ENCODE peak calls at places on chromosomes 3 and 15, in seven cellular contexts. N, X, S, C, K, V and B are unnamed samples.

GRCh38 chr3:111998661-111999641 is at the start of gene TAGLN3:
- DNase-seq in N (peak; percentile 12), X (no peak), S (no peak), C (peak; percentile 95), K (peak; percentile 23), V (no peak), B (peak; percentile 24)

GRCh38 chr15:41018534-41018933 is 65.3 kb downstream of the CHAC1 start:
- DNase-seq in N (no peak), X (no peak), S (no peak), C (no peak), K (no peak), V (peak; percentile 18), B (no peak)

GRCh38 chr3:153399636-153400035 is 237.6 kb downstream of the RAP2B start:
- DNase-seq in N (no peak), X (no peak), S (no peak), C (no peak), K (no peak), V (no peak), B (no peak)

GRCh38 chr3:100781311-100781710 is 72.0 kb downstream of the TFG start:
- DNase-seq in N (no peak), X (no peak), S (no peak), C (no peak), K (no peak), V (no peak), B (no peak)

GRCh38 chr3:71195492-71195891 is 388.0 kb downstream of the FOXP1 start:
- DNase-seq in N (no peak), X (no peak), S (no peak), C (no peak), K (no peak), V (no peak), B (no peak)

GRCh38 chr3:71254251-71254650 is 329.3 kb downstream of the FOXP1 start:
- DNase-seq in N (no peak), X (no peak), S (no peak), C (no peak), K (no peak), V (no peak), B (no peak)

GRCh38 chr15:52749250-52749649 is 40.9 kb downstream of the ONECUT1 start:
- DNase-seq in N (no peak), X (no peak), S (no peak), C (no peak), K (no peak), V (no peak), B (no peak)

GRCh38 chr3:82942041-82942440 is 1180.6 kb upstream of the GBE1 start:
- DNase-seq in N (no peak), X (no peak), S (no peak), C (no peak), K (no peak), V (no peak), B (no peak)

GRCh38 chr3:127442551-127442950 is 148.0 kb downstream of the TPRA1 start:
- DNase-seq in N (no peak), X (peak; percentile 27), S (no peak), C (no peak), K (no peak), V (no peak), B (no peak)

GRCh38 chr3:17219593-17219992 is 334.8 kb downstream of the PLCL2 start:
- DNase-seq in N (no peak), X (no peak), S (no peak), C (no peak), K (no peak), V (no peak), B (no peak)

GRCh38 chr3:40911928-40912327 is 287.4 kb upstream of the CTNNB1 start:
- DNase-seq in N (no peak), X (no peak), S (no peak), C (no peak), K (no peak), V (no peak), B (no peak)

GRCh38 chr15:90082140-90082713 is 20.0 kb downstream of the IDH2 start:
- DNase-seq in N (no peak), X (no peak), S (no peak), C (no peak), K (no peak), V (no peak), B (no peak)

GRCh38 chr15:94749848-94750617 is 518.7 kb downstream of the MCTP2 start:
- DNase-seq in N (no peak), X (no peak), S (no peak), C (no peak), K (no peak), V (peak; percentile 7), B (no peak)

GRCh38 chr3:4757056-4757948 is 221.9 kb upstream of the BHLHE40 start:
- DNase-seq in N (no peak), X (no peak), S (no peak), C (no peak), K (no peak), V (no peak), B (no peak)

GRCh38 chr3:4761759-4762158 is 217.5 kb upstream of the BHLHE40 start:
- DNase-seq in N (no peak), X (no peak), S (no peak), C (no peak), K (no peak), V (no peak), B (no peak)

GRCh38 chr3:4759689-4760312 is 219.4 kb upstream of the BHLHE40 start:
- DNase-seq in N (no peak), X (no peak), S (no peak), C (no peak), K (peak; percentile 57), V (no peak), B (no peak)

GRCh38 chr3:4757949-4758855 is 221.0 kb upstream of the BHLHE40 start:
- DNase-seq in N (no peak), X (no peak), S (no peak), C (no peak), K (no peak), V (no peak), B (no peak)

DNA sequence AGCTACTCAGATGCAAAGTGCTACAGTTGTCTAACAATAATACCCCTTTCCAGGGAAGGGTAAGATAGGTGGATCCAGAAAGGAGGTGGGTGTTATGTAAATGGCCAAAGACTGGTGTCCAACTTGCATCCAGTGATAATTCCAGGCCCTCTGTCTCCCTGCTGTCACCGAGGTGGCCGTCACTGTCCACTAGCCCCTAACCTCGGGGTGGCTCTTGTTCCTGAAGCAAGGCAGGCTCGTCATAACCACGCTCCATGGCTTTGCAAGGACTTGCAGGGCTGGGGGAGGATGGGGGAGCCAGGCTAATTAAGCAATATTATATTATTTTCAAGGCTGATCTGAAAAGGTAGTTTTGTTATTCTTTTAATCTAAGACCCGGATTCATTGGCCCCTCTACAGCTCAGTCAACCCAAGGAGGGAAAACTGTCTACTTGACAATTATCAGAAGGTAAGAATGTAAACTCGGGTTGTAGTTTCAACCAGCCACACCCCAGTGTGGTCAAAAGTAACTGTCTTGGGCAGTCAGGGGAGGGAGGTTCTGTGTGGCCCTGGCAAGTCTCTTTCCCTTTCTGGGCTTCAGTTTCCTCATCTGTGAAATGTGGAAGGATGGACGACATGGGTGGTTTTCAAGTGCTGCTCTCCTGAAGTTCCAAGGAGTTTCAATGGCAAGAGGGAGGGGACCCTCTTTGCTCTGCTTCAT is 220.1 kb upstream of the BHLHE40 start:
- DNase-seq in N (no peak), X (no peak), S (no peak), C (no peak), K (no peak), V (no peak), B (no peak)
- H3K27ac ChIP-seq in N (no peak overlapping the region), X (no peak overlapping the region), S (peak overlapping the region; percentile 26), C (no peak overlapping the region), K (no peak overlapping the region), V (no peak overlapping the region), B (no peak overlapping the region)

DNA sequence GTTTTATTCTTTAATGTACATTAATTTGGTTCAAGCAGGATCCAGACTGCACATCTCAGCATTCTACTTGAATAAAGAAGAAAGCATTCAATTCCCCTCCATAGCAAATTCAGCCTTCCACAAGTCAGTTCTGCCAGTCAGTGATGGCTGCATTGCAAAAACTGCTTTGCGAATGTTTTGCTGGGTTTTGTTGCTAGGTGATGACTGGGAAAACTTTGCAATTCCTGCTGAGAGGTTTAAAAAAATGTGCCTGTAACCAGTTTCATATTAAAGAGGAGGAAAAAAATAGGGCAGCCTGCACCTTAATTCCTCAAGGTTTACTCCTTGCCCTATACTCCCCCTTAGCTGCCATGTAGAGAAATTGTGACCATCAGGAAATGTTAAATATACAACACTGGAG is 225.6 kb upstream of the ATP11B start:
- DNase-seq in N (no peak), X (no peak), S (no peak), C (peak; percentile 24), K (no peak), V (no peak), B (peak; percentile 31)
- H3K27ac ChIP-seq in N (no peak overlapping the region), X (no peak overlapping the region), S (no peak overlapping the region), C (peak overlapping the region; percentile 29), K (no peak overlapping the region), V (no peak overlapping the region), B (no peak overlapping the region)

GRCh38 chr15:82995076-82995475 is 9.1 kb downstream of the RAMAC start:
- DNase-seq in N (no peak), X (no peak), S (no peak), C (no peak), K (no peak), V (no peak), B (no peak)

GRCh38 chr15:82995938-82996337 is 9.9 kb downstream of the RAMAC start:
- DNase-seq in N (no peak), X (no peak), S (no peak), C (no peak), K (no peak), V (no peak), B (no peak)

GRCh38 chr15:82999426-82999825 is 12.0 kb downstream of the C15orf40 start:
- DNase-seq in N (no peak), X (no peak), S (no peak), C (no peak), K (no peak), V (no peak), B (no peak)

DNA sequence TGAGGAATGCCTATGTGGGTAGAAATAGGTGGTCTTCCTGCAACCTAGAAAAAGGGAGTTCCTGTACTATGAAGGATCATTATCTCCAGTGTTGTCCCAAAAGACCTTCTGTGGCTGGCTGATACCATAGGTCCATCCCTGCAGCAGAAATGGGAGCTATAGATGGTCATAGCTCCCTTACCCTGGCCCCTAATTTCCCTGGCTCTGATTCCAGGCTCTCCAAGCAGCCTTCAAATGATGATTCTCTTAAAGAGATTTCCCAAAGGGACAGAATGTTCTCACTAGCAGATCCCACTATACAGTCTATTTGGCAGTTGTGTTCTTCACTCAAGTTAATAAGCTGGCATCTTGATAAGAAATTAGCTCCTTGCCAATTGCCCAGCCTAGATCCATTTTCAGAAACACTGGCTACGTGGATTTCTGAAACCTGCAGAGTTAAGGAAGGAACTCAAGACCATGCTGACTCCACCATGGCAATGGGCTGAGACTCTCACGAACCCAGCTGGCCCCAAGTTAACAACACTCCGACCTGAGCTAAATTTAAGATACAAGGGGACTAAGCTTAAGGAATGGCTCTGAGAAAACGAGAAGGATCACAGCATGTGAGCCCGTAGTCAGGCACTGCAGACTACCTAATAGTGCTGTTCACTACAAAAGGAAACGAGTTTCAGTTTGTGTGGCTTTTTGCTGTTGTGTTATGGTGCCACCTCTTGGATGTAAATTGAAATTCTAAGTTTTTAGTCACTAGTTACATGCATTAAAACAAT is 11.4 kb downstream of the C15orf40 start:
- DNase-seq in N (no peak), X (no peak), S (no peak), C (peak; percentile 12), K (peak; percentile 30), V (no peak), B (no peak)
- H3K27ac ChIP-seq in N (no peak overlapping the region), X (peak overlapping the region; percentile 31), S (no peak overlapping the region), C (no peak overlapping the region), K (no peak overlapping the region), V (no peak overlapping the region), B (no peak overlapping the region)

DNA sequence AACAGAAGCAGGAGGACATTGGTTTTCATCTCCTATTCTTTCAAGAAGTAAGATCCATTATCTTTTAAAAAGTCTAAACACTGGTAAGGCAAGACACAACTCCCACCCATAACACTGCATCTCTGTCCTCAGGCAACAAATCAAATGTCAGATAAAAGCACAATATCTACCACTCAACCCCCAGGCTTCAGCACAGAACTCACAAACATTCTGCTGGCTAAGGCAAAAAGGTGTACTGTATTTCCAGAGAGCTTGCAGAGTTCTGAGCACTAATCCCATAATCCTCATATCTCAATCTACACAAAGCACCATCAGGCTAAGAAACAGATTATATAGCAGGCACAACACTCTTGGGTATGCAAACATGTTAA is 20.9 kb downstream of the RAF1 start:
- DNase-seq in N (no peak), X (no peak), S (no peak), C (no peak), K (no peak), V (no peak), B (no peak)
- H3K27ac ChIP-seq in N (no peak overlapping the region), X (no peak overlapping the region), S (no peak overlapping the region), C (no peak overlapping the region), K (no peak overlapping the region), V (no peak overlapping the region), B (no peak overlapping the region)